ENCODE peak calls at places on chromosomes 16 and 17, in eight cellular contexts. V, L, I, M, Z, Y, A and F are unnamed samples.

GRCh38 chr17:142102-142661 is 4.8 kb downstream of the SCGB1C2 start:
- DNase-seq in Z (no peak), L (no peak), M (peak; percentile 2), A (peak; percentile 41), I (peak; percentile 21), Y (no peak), V (peak; percentile 38), F (no peak)

GRCh38 chr16:85072947-85073346 is 39.3 kb downstream of the CIBAR2 start:
- DNase-seq in I (no peak), Y (no peak), A (no peak), Z (peak; percentile 72), L (no peak), M (no peak), V (peak; percentile 33), F (no peak)

GRCh38 chr16:17392857-17393421 is 77.8 kb downstream of the XYLT1 start:
- DNase-seq in Z (no peak), V (no peak), M (no peak), L (no peak), Y (no peak), A (no peak), I (no peak), F (no peak)

GRCh38 chr16:30633526-30633925 is 17.2 kb upstream of the PRR14 start:
- DNase-seq in M (no peak), Y (no peak), V (no peak), I (no peak), A (no peak), Z (no peak), L (no peak), F (no peak)

GRCh38 chr17:37176683-37177082 is 199.1 kb upstream of the C17orf78 start:
- DNase-seq in Y (no peak), Z (no peak), M (no peak), V (no peak), L (no peak), A (no peak), I (no peak), F (no peak)

GRCh38 chr17:309361-309888 is 43.2 kb downstream of the RPH3AL start:
- DNase-seq in Y (no peak), Z (no peak), V (no peak), M (no peak), A (peak; percentile 47), I (no peak), L (peak; percentile 28), F (no peak)

GRCh38 chr17:58402679-58403078 is 14.7 kb downstream of the RNF43 start:
- DNase-seq in A (no peak), V (no peak), Y (no peak), L (no peak), M (peak; percentile 26), I (peak; percentile 66), Z (no peak), F (no peak)

GRCh38 chr17:15392326-15392739 is 50.9 kb upstream of the TEKT3 start:
- DNase-seq in I (no peak), M (peak; percentile 46), V (peak; percentile 40), L (no peak), Y (no peak), Z (no peak), A (no peak), F (no peak)

GRCh38 chr17:76082326-76083251 is 3.6 kb downstream of the ZACN start:
- DNase-seq in I (no peak), V (no peak), Z (no peak), Y (no peak), A (no peak), M (no peak), L (no peak), F (no peak)

GRCh38 chr17:76716146-76716833 is 5.5 kb upstream of the MXRA7 start:
- DNase-seq in V (peak; percentile 99), Z (no peak), L (no peak), Y (peak; percentile 37), M (peak; percentile 100), I (no peak), A (peak; percentile 65), F (no peak)

GRCh38 chr17:32746698-32747097 is 130.2 kb downstream of the MYO1D start:
- DNase-seq in V (peak; percentile 88), A (no peak), L (no peak), Y (no peak), I (no peak), Z (no peak), M (peak; percentile 27), F (no peak)

GRCh38 chr16:69859105-69859969 is 91.8 kb upstream of the CLEC18A start:
- DNase-seq in L (peak; percentile 59), Z (peak; percentile 57), M (no peak), I (peak; percentile 33), Y (no peak), V (no peak), A (no peak), F (peak; percentile 69)

GRCh38 chr16:22004321-22004720 is 3.4 kb upstream of the PDZD9 start:
- DNase-seq in I (no peak), M (no peak), A (no peak), Y (no peak), V (no peak), Z (peak; percentile 65), L (no peak), F (no peak)

GRCh38 chr17:245611-246010 is 64.2 kb upstream of the DOC2B start:
- DNase-seq in I (no peak), A (no peak), V (no peak), Y (no peak), M (no peak), L (no peak), Z (no peak), F (no peak)